ENCODE peak calls at places on chromosomes 12 and 14, in eight cellular contexts. F is glutamatergic neuron; U is NCI-H1092; L is neural crest cell; C is fibroblast of mammary gland; P is activated T-cell treated with anti-CD3 and anti-CD28 coated beads, Interleukin-2, amount 50 U/mL, for 24 hours; Y is Caco-2; T is GM04503. W is an unnamed sample.

GRCh38 chr12:111991946-111992345 is 21.0 kb downstream of the TMEM116 start:
- DNase-seq in F (no peak), U (no peak), L (no peak), C (no peak), P (no peak), Y (no peak), T (no peak), W (no peak)

GRCh38 chr12:5466521-5466960 is 34.6 kb downstream of the NTF3 start:
- DNase-seq in F (no peak), U (no peak), L (no peak), C (no peak), P (no peak), Y (no peak), T (no peak), W (no peak)

GRCh38 chr12:109264943-109265650 is 44.0 kb downstream of the FOXN4 start:
- DNase-seq in F (no peak), U (no peak), L (no peak), C (no peak), P (no peak), Y (no peak), T (no peak), W (no peak)

GRCh38 chr14:99944241-99944651 is 121.0 kb upstream of the EVL start:
- DNase-seq in F (no peak), U (no peak), L (no peak), C (no peak), P (no peak), Y (no peak), T (no peak), W (no peak)

GRCh38 chr14:94313991-94314655 is 9.0 kb downstream of the SERPINA6 start:
- DNase-seq in F (no peak), U (no peak), L (no peak), C (peak), P (no peak), Y (no peak), T (peak), W (no peak)

GRCh38 chr14:55851961-55852360 is 266.2 kb upstream of the PELI2 start:
- DNase-seq in F (no peak), U (no peak), L (no peak), C (no peak), P (no peak), Y (no peak), T (no peak), W (no peak)

GRCh38 chr14:66432334-66432733 is 53.8 kb upstream of the CCDC196 start:
- DNase-seq in F (no peak), U (no peak), L (no peak), C (no peak), P (no peak), Y (no peak), T (no peak), W (no peak)

GRCh38 chr14:90730367-90730766 is 85.9 kb downstream of the TTC7B start:
- DNase-seq in F (no peak), U (no peak), L (no peak), C (no peak), P (no peak), Y (no peak), T (no peak), W (no peak)

GRCh38 chr12:54368709-54369596 is 4.7 kb upstream of the GPR84 start:
- DNase-seq in F (peak), U (peak), L (peak), C (peak), P (peak), Y (peak), T (no peak), W (peak)

GRCh38 chr12:57845478-57846284 is 848 bp downstream of the CTDSP2 start:
- DNase-seq in F (peak), U (no peak), L (peak), C (no peak), P (peak), Y (peak), T (no peak), W (peak)

GRCh38 chr12:111597731-111598636 is 1.1 kb downstream of the ATXN2 start:
- DNase-seq in F (peak), U (peak), L (peak), C (no peak), P (peak), Y (peak), T (no peak), W (peak)

GRCh38 chr14:57657487-57657886 is 163.8 kb upstream of the CCDC198 start:
- DNase-seq in F (no peak), U (no peak), L (no peak), C (peak), P (no peak), Y (no peak), T (peak), W (no peak)

W was measured in Peyer's patch.